ENCODE peak calls at places on chromosomes 16 and 17, in six cellular contexts. I is A549, N is HepG2, R is K562, K is GM12878, T is NB4. Y is an unnamed sample.

GRCh38 chr17:27756467-27757371 is 43.6 kb downstream of the NOS2 start:
- DNase-seq in I (peak; percentile 39), N (peak; percentile 29), R (peak; percentile 37), K (no peak), T (peak; percentile 66), Y (peak; percentile 52)

GRCh38 chr16:86167061-86167460 is 268.1 kb downstream of the IRF8 start:
- DNase-seq in I (no peak), N (no peak), R (no peak), K (no peak), T (no peak), Y (no peak)

GRCh38 chr16:64304376-64304775 is 817.5 kb downstream of the CDH11 start:
- DNase-seq in I (no peak), N (no peak), R (no peak), K (no peak), T (no peak), Y (no peak)

GRCh38 chr16:85286970-85287814 is 174.9 kb upstream of the CIBAR2 start:
- DNase-seq in I (no peak), N (no peak), R (peak; percentile 76), K (no peak), T (peak; percentile 28), Y (no peak)

GRCh38 chr17:11539637-11540036 is 58.6 kb upstream of the DNAH9 start:
- DNase-seq in I (no peak), N (no peak), R (no peak), K (no peak), T (no peak), Y (no peak)

GRCh38 chr17:41602524-41602923 is 10.0 kb downstream of the KRT16 start:
- DNase-seq in I (no peak), N (no peak), R (no peak), K (no peak), T (no peak), Y (no peak)

GRCh38 chr16:72620348-72620747 is 427.6 kb downstream of the ZFHX3 start:
- DNase-seq in I (no peak), N (no peak), R (no peak), K (no peak), T (no peak), Y (no peak)

GRCh38 chr16:75943705-75944514 is 217.6 kb upstream of the CPHXL start:
- DNase-seq in I (no peak), N (peak; percentile 7), R (no peak), K (no peak), T (no peak), Y (no peak)

GRCh38 chr17:7497636-7498035 is 13.5 kb downstream of the POLR2A start:
- DNase-seq in I (no peak), N (no peak), R (no peak), K (no peak), T (no peak), Y (no peak)

GRCh38 chr16:87305505-87306391 is 11.4 kb downstream of the C16orf95 start:
- DNase-seq in I (no peak), N (no peak), R (peak; percentile 87), K (no peak), T (peak; percentile 88), Y (no peak)

GRCh38 chr17:17508019-17508535 is 11.9 kb upstream of the RASD1 start:
- DNase-seq in I (no peak), N (no peak), R (no peak), K (no peak), T (no peak), Y (no peak)

GRCh38 chr17:30449480-30449879 is 27.7 kb upstream of the GOSR1 start:
- DNase-seq in I (no peak), N (no peak), R (no peak), K (no peak), T (no peak), Y (no peak)

GRCh38 chr16:84844049-84844350 is 24.2 kb downstream of the CRISPLD2 start:
- DNase-seq in I (no peak), N (no peak), R (no peak), K (no peak), T (no peak), Y (no peak)

GRCh38 chr17:41098476-41098875 is 534 bp upstream of the KRTAP4-8 start:
- DNase-seq in I (no peak), N (no peak), R (no peak), K (no peak), T (no peak), Y (no peak)

GRCh38 chr17:4946312-4946976 is 1.9 kb downstream of the PFN1 start:
- DNase-seq in I (no peak), N (no peak), R (no peak), K (no peak), T (peak; percentile 21), Y (no peak)

GRCh38 chr17:61482467-61482866 is 30.2 kb downstream of the TBX4 start:
- DNase-seq in I (no peak), N (no peak), R (no peak), K (no peak), T (no peak), Y (no peak)

GRCh38 chr17:82299452-82299851 is 18.0 kb downstream of the CD7 start:
- DNase-seq in I (no peak), N (no peak), R (no peak), K (no peak), T (no peak), Y (no peak)

GRCh38 chr17:29124931-29125270 is 55.3 kb downstream of the MYO18A start:
- DNase-seq in I (no peak), N (no peak), R (peak; percentile 67), K (no peak), T (no peak), Y (no peak)

GRCh38 chr17:36640346-36640745 is 39.0 kb downstream of the MRM1 start:
- DNase-seq in I (no peak), N (no peak), R (no peak), K (no peak), T (no peak), Y (no peak)

GRCh38 chr16:70410736-70411135 is 28.2 kb downstream of the ST3GAL2 start:
- DNase-seq in I (no peak), N (no peak), R (no peak), K (no peak), T (no peak), Y (no peak)

GRCh38 chr17:35094902-35095301 is 24.8 kb downstream of the RAD51D start:
- DNase-seq in I (no peak), N (peak; percentile 14), R (no peak), K (no peak), T (peak; percentile 67), Y (peak; percentile 18)

GRCh38 chr16:88940196-88941050 is 36.6 kb downstream of the CBFA2T3 start:
- DNase-seq in I (no peak), N (no peak), R (no peak), K (no peak), T (peak; percentile 76), Y (no peak)

GRCh38 chr17:74332763-74333220 is 6.8 kb downstream of the KIF19 start:
- DNase-seq in I (no peak), N (no peak), R (peak; percentile 87), K (no peak), T (no peak), Y (no peak)

GRCh38 chr16:67463059-67463458 is 17.9 kb downstream of the ATP6V0D1 start:
- DNase-seq in I (no peak), N (no peak), R (no peak), K (no peak), T (no peak), Y (no peak)

GRCh38 chr17:76493505-76494167 is 7.6 kb downstream of the RHBDF2 start:
- DNase-seq in I (no peak), N (no peak), R (no peak), K (no peak), T (no peak), Y (no peak)
- TF ChIP-seq MYC in I (no peak), N (no peak), R (no peak), K (no peak), T (no peak), Y (no peak)

GRCh38 chr17:50631908-50632571 is 2.6 kb upstream of the ABCC3 start:
- DNase-seq in I (no peak), N (no peak), R (no peak), K (no peak), T (peak; percentile 37), Y (no peak)

GRCh38 chr17:50630524-50631194 is 4.0 kb upstream of the ABCC3 start:
- DNase-seq in I (peak; percentile 90), N (peak; percentile 52), R (peak; percentile 44), K (no peak), T (no peak), Y (peak; percentile 34)

GRCh38 chr17:50632637-50633036 is 2.0 kb upstream of the ABCC3 start:
- DNase-seq in I (no peak), N (no peak), R (no peak), K (no peak), T (no peak), Y (no peak)

GRCh38 chr17:50629902-50630301 is 4.8 kb upstream of the ABCC3 start:
- DNase-seq in I (no peak), N (no peak), R (no peak), K (no peak), T (no peak), Y (no peak)

GRCh38 chr17:50631195-50631907 is 3.3 kb upstream of the ABCC3 start:
- DNase-seq in I (no peak), N (no peak), R (no peak), K (no peak), T (no peak), Y (no peak)
- TF ChIP-seq MAX in I (peak; percentile 64), N (no peak), R (no peak), K (no peak), T (no peak), Y (no peak)

GRCh38 chr17:65022751-65023421 is 33.7 kb downstream of the GNA13 start:
- DNase-seq in I (peak; percentile 38), N (peak; percentile 15), R (no peak), K (peak; percentile 96), T (no peak), Y (peak; percentile 40)

GRCh38 chr17:65025288-65025687 is 31.3 kb downstream of the GNA13 start:
- DNase-seq in I (no peak), N (no peak), R (no peak), K (no peak), T (no peak), Y (no peak)

GRCh38 chr17:65022137-65022536 is 34.4 kb downstream of the GNA13 start:
- DNase-seq in I (no peak), N (no peak), R (no peak), K (no peak), T (no peak), Y (no peak)

GRCh38 chr17:65020284-65020683 is 36.3 kb downstream of the GNA13 start:
- DNase-seq in I (no peak), N (no peak), R (no peak), K (no peak), T (peak; percentile 57), Y (no peak)

DNA sequence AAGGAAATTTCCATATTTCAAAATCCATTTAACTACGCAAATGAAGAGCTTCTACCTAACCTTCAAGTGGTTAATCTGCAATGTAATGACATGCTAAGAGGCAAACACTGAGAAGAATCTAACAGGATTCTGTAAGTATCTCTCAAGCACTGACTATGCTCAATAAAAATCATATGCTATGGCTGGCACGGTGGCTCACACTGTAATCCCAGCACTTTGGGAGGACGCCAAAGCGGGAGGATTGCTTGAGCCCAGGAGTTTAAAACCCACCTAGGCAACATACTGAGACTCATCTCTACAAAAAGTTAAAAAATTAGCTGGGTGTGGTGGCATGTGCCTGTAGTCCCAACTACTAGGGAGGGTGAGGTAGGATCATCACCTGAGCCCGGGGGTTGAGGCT is 32.7 kb downstream of the GNA13 start:
- DNase-seq in I (no peak), N (no peak), R (no peak), K (no peak), T (no peak), Y (no peak)
- TF ChIP-seq MYC in I (no peak), N (no peak), R (no peak), K (no peak), T (no peak), Y (no peak)

GRCh38 chr17:57482657-57483056 is 226.3 kb downstream of the MSI2 start:
- DNase-seq in I (no peak), N (no peak), R (no peak), K (no peak), T (no peak), Y (no peak)
- TF ChIP-seq MAX in I (no peak), N (no peak), R (no peak), K (no peak), T (no peak), Y (no peak)